ENCODE peak calls at places on chromosomes 16 and 17, in four cellular contexts. R is effector memory CD4-positive, alpha-beta T cell; Z is stimulated activated CD4-positive, alpha-beta T cell treated with anti-CD3 and anti-CD28 coated beads, Interleukin-15, amount 100 ng/mL, for 1 hour; E is CD8-positive, alpha-beta T cell. A is an unnamed sample.

GRCh38 chr16:67181346-67181745 is 2.4 kb downstream of the MATCAP1 start:
- DNase-seq in R (no peak), Z (no peak), E (no peak), A (no peak)

GRCh38 chr16:2366660-2367309 is 26.3 kb upstream of the ABCA3 start:
- DNase-seq in R (no peak), E (no peak), Z (no peak), A (no peak)

GRCh38 chr16:54928421-54929089 is 2.1 kb upstream of the IRX5 start:
- DNase-seq in E (no peak), Z (no peak), R (no peak), A (no peak)

GRCh38 chr17:82647593-82648164 is 565 bp downstream of the WDR45B start:
- DNase-seq in R (peak), E (peak), Z (peak), A (peak)

GRCh38 chr16:52741386-52741785 is 194.4 kb upstream of the TOX3 start:
- DNase-seq in E (no peak), Z (no peak), R (no peak), A (no peak)

GRCh38 chr17:45267436-45268055 is 5.7 kb upstream of the SPATA32 start:
- DNase-seq in R (no peak), E (no peak), Z (no peak), A (no peak)

GRCh38 chr17:13885953-13886889 is 183.1 kb upstream of the COX10 start:
- DNase-seq in R (no peak), E (no peak), Z (no peak), A (no peak)

GRCh38 chr17:74307984-74308773 is 17.8 kb upstream of the KIF19 start:
- DNase-seq in R (no peak), Z (no peak), E (no peak), A (no peak)

GRCh38 chr17:81928497-81929252 is 1.1 kb upstream of the MAFG start:
- DNase-seq in R (no peak), Z (no peak), E (no peak), A (no peak)

GRCh38 chr16:35200662-35201061 is 1741.2 kb downstream of the TP53TG3F start:
- DNase-seq in R (no peak), E (no peak), Z (no peak), A (no peak)

GRCh38 chr17:57900991-57901743 is 51.3 kb upstream of the MRPS23 start:
- DNase-seq in Z (no peak), E (no peak), R (no peak), A (no peak)

GRCh38 chr16:69513180-69513966 is 52.4 kb upstream of the NFAT5 start:
- DNase-seq in R (no peak), Z (no peak), E (no peak), A (no peak)

GRCh38 chr17:60065867-60066266 is 12.9 kb downstream of the HEATR6 start:
- DNase-seq in E (no peak), Z (no peak), R (no peak), A (no peak)

GRCh38 chr17:33575046-33575445 is 282.0 kb upstream of the ASIC2 start:
- DNase-seq in E (no peak), R (no peak), Z (no peak), A (no peak)

GRCh38 chr16:88306860-88307545 is 75.8 kb upstream of the ZNF469 start:
- DNase-seq in Z (no peak), R (no peak), E (no peak), A (no peak)

GRCh38 chr17:42122371-42123303 is at the start of gene HSPB9:
- DNase-seq in Z (no peak), E (no peak), R (no peak), A (no peak)

GRCh38 chr17:34892864-34893263 is 68.4 kb downstream of the CCT6B start:
- DNase-seq in R (no peak), E (no peak), Z (no peak), A (peak)

GRCh38 chr17:71329310-71330098 is 791.3 kb upstream of the SOX9 start:
- DNase-seq in R (no peak), Z (no peak), E (no peak), A (no peak)

GRCh38 chr16:29857133-29857760 is 5.8 kb downstream of the CDIPT start:
- DNase-seq in E (no peak), Z (no peak), R (no peak), A (no peak)

GRCh38 chr17:48570325-48571023 is 7.7 kb downstream of the HOXB4 start:
- DNase-seq in R (no peak), E (no peak), Z (no peak), A (no peak)

GRCh38 chr16:67537636-67538591 is 9.3 kb downstream of the RIPOR1 start:
- DNase-seq in E (peak), Z (peak), R (peak), A (peak)

GRCh38 chr16:24800586-24800985 is 45.2 kb upstream of the SLC5A11 start:
- DNase-seq in Z (no peak), E (no peak), R (no peak), A (no peak)

GRCh38 chr17:29091591-29092291 is 48.8 kb downstream of the PIPOX start:
- DNase-seq in E (no peak), R (no peak), Z (no peak), A (no peak)

GRCh38 chr17:39676198-39676819 is 8.1 kb downstream of the PNMT start:
- DNase-seq in R (peak), E (peak), Z (no peak), A (no peak)

A was measured in T follicular helper cell.